ENCODE peak calls at places on chromosomes 5 and 9, in seven cellular contexts. C is H1, E is SK-N-SH, F is HepG2, M is T47D, J is K562, W is GM12878. L is an unnamed sample.

GRCh38 chr9:113012492-113012891 is 500 bp upstream of the ZNF883 start:
- DNase-seq in F (no peak), W (no peak), J (peak), C (no peak), M (no peak), E (peak), L (no peak)

GRCh38 chr9:82606761-82607382 is 456.1 kb downstream of the RASEF start:
- DNase-seq in W (peak), E (peak), J (no peak), F (peak), M (peak), C (peak), L (peak)

GRCh38 chr9:116594552-116594951 is 92.6 kb upstream of the TRIM32 start:
- DNase-seq in M (no peak), J (no peak), W (no peak), F (no peak), E (no peak), C (no peak), L (peak)

GRCh38 chr9:78118742-78119473 is 87.3 kb upstream of the GNAQ start:
- DNase-seq in C (no peak), F (no peak), J (no peak), E (no peak), M (no peak), W (peak), L (no peak)

GRCh38 chr9:98045234-98046160 is 11.0 kb upstream of the NANS start:
- DNase-seq in W (peak), C (no peak), J (peak), E (no peak), F (peak), M (no peak), L (peak)

GRCh38 chr5:34923694-34924461 is 5.5 kb upstream of the DNAJC21 start:
- DNase-seq in E (no peak), C (no peak), W (no peak), M (no peak), J (peak), F (no peak), L (peak)

GRCh38 chr9:36928670-36929349 is 105.3 kb downstream of the PAX5 start:
- DNase-seq in W (peak), C (no peak), M (no peak), F (no peak), E (no peak), J (no peak), L (no peak)

GRCh38 chr5:68264024-68264956 is 48.7 kb downstream of the PIK3R1 start:
- DNase-seq in F (peak), J (no peak), W (no peak), C (no peak), E (no peak), M (no peak), L (no peak)

GRCh38 chr9:89657765-89658164 is 53.0 kb downstream of the GADD45G start:
- DNase-seq in W (no peak), J (no peak), E (no peak), F (no peak), C (no peak), M (no peak), L (no peak)

GRCh38 chr9:99231708-99232107 is 9.6 kb downstream of the SEC61B start:
- DNase-seq in M (no peak), E (peak), W (peak), F (peak), J (peak), C (peak), L (no peak)

GRCh38 chr9:109922617-109923260 is 142.7 kb downstream of the PALM2AKAP2 start:
- DNase-seq in M (no peak), F (no peak), E (no peak), J (no peak), W (no peak), C (no peak), L (no peak)

GRCh38 chr9:109919736-109920408 is 139.9 kb downstream of the PALM2AKAP2 start:
- DNase-seq in C (no peak), J (peak), F (no peak), E (no peak), M (no peak), W (no peak), L (no peak)

GRCh38 chr9:109914280-109915027 is 134.5 kb downstream of the PALM2AKAP2 start:
- DNase-seq in C (no peak), F (no peak), M (no peak), E (no peak), J (no peak), W (peak), L (no peak)

GRCh38 chr9:109916316-109916715 is 136.3 kb downstream of the PALM2AKAP2 start:
- DNase-seq in M (no peak), F (no peak), W (no peak), E (no peak), C (no peak), J (no peak), L (no peak)

GRCh38 chr9:109918359-109919163 is 138.6 kb downstream of the PALM2AKAP2 start:
- DNase-seq in C (no peak), W (peak), J (no peak), F (no peak), M (no peak), E (no peak), L (no peak)
- TF ChIP-seq JUND in C (no peak), W (no peak), J (no peak), F (no peak), M (no peak), E (no peak), L (no peak)

DNA sequence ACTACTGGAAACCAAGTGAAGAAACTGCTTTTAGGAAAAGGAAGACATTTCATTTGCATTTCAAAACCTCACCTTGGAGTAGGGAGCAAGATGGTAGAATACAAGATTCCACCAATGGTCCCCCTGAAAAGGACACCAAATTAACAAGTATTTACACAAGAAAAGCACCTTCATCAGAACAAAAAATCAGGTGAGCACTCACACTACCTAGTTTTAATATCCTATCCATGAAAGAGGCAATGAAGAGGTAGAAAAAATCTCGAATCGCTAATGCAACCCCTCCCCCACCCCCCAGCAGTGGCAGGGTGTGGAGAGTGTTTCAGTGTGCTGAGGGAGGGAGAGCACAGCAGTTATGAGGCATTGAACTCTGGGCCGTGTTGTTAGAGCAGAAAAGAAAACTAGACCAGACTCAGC is 1397.0 kb upstream of the C9orf72 start:
- DNase-seq in M (no peak), E (no peak), J (no peak), C (peak), W (no peak), F (no peak), L (no peak)
- TF ChIP-seq JUND in M (no peak), E (no peak), J (no peak), C (no peak), W (no peak), F (no peak), L (no peak)

GRCh38 chr5:43190755-43191603 is 1.0 kb upstream of the NIM1K start:
- DNase-seq in E (no peak), C (no peak), M (peak), F (no peak), W (no peak), J (no peak), L (no peak)
- TF ChIP-seq JUND in E (no peak), C (no peak), M (no peak), F (no peak), W (no peak), J (no peak), L (no peak)

DNA sequence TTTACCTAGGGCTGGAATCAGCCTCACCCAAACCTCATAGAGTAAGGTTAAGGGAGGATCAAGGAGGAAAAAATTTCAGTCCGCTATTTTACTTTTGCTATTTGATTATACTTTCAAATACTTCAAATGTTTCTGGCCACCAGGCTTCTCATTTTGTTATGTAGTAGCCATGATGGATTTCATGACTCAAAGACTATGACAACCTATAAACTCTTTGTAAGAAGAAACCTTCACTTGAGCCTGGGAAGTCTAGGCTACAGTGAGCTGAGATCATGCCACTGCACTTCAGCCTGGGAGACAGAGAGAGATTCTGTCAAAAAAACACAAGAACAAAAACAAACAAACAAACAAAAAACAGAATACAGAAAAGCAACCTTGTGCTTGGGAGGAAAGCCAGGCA is 293.6 kb upstream of the TNC start:
- DNase-seq in E (no peak), J (no peak), F (no peak), W (no peak), M (no peak), C (no peak), L (no peak)
- TF ChIP-seq JUND in E (no peak), J (no peak), F (no peak), W (no peak), M (no peak), C (no peak), L (no peak)

GRCh38 chr9:16196206-16196605 is 643.4 kb downstream of the CCDC171 start:
- DNase-seq in J (no peak), E (no peak), M (no peak), W (no peak), C (no peak), F (no peak), L (no peak)
- TF ChIP-seq JUND in J (no peak), E (no peak), M (no peak), W (no peak), C (no peak), F (no peak), L (no peak)

GRCh38 chr5:173625261-173625660 is 8.8 kb upstream of the BOD1 start:
- DNase-seq in E (no peak), C (no peak), M (no peak), F (no peak), W (no peak), J (peak), L (no peak)
- TF ChIP-seq JUND in E (no peak), C (no peak), M (no peak), F (no peak), W (no peak), J (no peak), L (no peak)

GRCh38 chr5:156615901-156616300 is 234.2 kb upstream of the PPP1R2B start:
- DNase-seq in M (no peak), F (no peak), J (no peak), W (no peak), C (no peak), E (no peak), L (no peak)

GRCh38 chr5:156617426-156617825 is 232.7 kb upstream of the PPP1R2B start:
- DNase-seq in C (no peak), J (no peak), M (no peak), F (no peak), E (no peak), W (no peak), L (no peak)

GRCh38 chr5:156623381-156624040 is 226.6 kb upstream of the PPP1R2B start:
- DNase-seq in M (no peak), C (no peak), J (no peak), F (no peak), W (no peak), E (no peak), L (no peak)

DNA sequence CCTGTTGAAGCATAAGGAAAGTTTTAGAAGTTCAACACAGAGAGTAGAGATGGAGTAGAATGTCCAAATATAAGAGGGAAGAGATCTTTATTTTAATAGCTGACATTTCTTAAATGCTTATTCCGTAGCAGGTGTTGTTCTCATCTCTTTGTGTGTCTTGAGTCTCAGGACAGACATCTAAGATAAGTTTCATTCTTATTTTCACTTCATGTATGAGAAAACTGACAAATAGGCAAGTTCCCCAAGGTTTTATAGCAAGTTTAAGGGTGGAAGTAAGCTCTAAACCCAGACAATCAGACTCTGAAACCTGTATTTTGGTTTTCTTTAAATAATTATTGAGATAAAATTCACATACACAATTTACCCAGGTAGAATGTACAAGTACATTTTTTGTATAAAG is 228.4 kb upstream of the PPP1R2B start:
- DNase-seq in F (no peak), W (no peak), J (no peak), M (no peak), C (no peak), E (no peak), L (no peak)
- TF ChIP-seq JUND in F (no peak), W (no peak), J (no peak), M (no peak), C (no peak), E (no peak), L (no peak)

GRCh38 chr5:170071748-170072147 is 33.9 kb upstream of the FOXI1 start:
- DNase-seq in W (no peak), C (no peak), F (no peak), J (no peak), E (no peak), M (no peak), L (no peak)
- TF ChIP-seq JUND in W (no peak), C (no peak), F (no peak), J (no peak), E (no peak), M (no peak), L (no peak)

L was measured in HCT116.